ENCODE peak calls at places on chromosomes 7 and 10, in four cellular contexts. B is endothelial cell of umbilical vein; X is heart left ventricle; U is CD8-positive, alpha-beta T cell. G is an unnamed sample.

GRCh38 chr10:5619366-5620211 is 46.8 kb downstream of the ASB13 start:
- DNase-seq in B (peak; percentile 43), X (no peak), U (no peak), G (no peak)

GRCh38 chr7:90952649-90952991 is 311.6 kb upstream of the FZD1 start:
- DNase-seq in B (no peak), X (no peak), U (no peak), G (no peak)

GRCh38 chr7:42914009-42914725 is 2.3 kb upstream of the C7orf25 start:
- DNase-seq in B (peak; percentile 64), X (no peak), U (no peak), G (no peak)

GRCh38 chr10:97514344-97514743 is 15.6 kb downstream of the UBTD1 start:
- DNase-seq in B (no peak), X (peak; percentile 59), U (no peak), G (no peak)

GRCh38 chr10:16436367-16436757 is 448 bp upstream of the PTER start:
- DNase-seq in B (no peak), X (peak; percentile 32), U (no peak), G (no peak)

GRCh38 chr7:114087674-114088539 is 169.1 kb upstream of the PPP1R3A start:
- DNase-seq in B (peak; percentile 6), X (peak; percentile 37), U (no peak), G (no peak)

GRCh38 chr7:20306499-20306946 is 24.2 kb upstream of the ITGB8 start:
- DNase-seq in B (peak; percentile 90), X (no peak), U (no peak), G (peak; percentile 32)

GRCh38 chr7:106056513-106057203 is 55.5 kb downstream of the SYPL1 start:
- DNase-seq in B (peak; percentile 70), X (peak; percentile 68), U (peak; percentile 32), G (peak; percentile 53)

GRCh38 chr10:33539137-33539536 is 204.7 kb upstream of the NRP1 start:
- DNase-seq in B (no peak), X (no peak), U (no peak), G (no peak)

GRCh38 chr7:55557666-55558188 is 14.6 kb downstream of the VOPP1 start:
- DNase-seq in B (no peak), X (no peak), U (no peak), G (no peak)

GRCh38 chr10:132556994-132557441 is 19.4 kb downstream of the INPP5A start:
- DNase-seq in B (no peak), X (no peak), U (no peak), G (no peak)

GRCh38 chr7:34361663-34362250 is 296.3 kb upstream of the NPSR1 start:
- DNase-seq in B (no peak), X (no peak), U (no peak), G (no peak)

GRCh38 chr7:102978280-102978679 is 65.5 kb downstream of the LRRC17 start:
- DNase-seq in B (peak; percentile 31), X (peak; percentile 52), U (no peak), G (peak; percentile 84)

GRCh38 chr7:156074982-156075615 is 262.8 kb upstream of the SHH start:
- DNase-seq in B (no peak), X (no peak), U (no peak), G (no peak)

GRCh38 chr7:67625257-67625713 is 628.7 kb downstream of the TYW1 start:
- DNase-seq in B (no peak), X (peak; percentile 83), U (no peak), G (peak; percentile 24)

GRCh38 chr7:8827329-8827728 is 393.9 kb downstream of the NXPH1 start:
- DNase-seq in B (no peak), X (no peak), U (no peak), G (no peak)

GRCh38 chr7:158274996-158275395 is 312.6 kb downstream of the PTPRN2 start:
- DNase-seq in B (no peak), X (peak; percentile 20), U (no peak), G (no peak)

GRCh38 chr7:107850221-107850620 is 40.8 kb upstream of the DLD start:
- DNase-seq in B (no peak), X (no peak), U (no peak), G (no peak)

GRCh38 chr10:60353519-60354258 is 36.0 kb downstream of the ANK3 start:
- DNase-seq in B (no peak), X (peak; percentile 55), U (no peak), G (peak; percentile 88)

GRCh38 chr10:34464000-34464399 is 351.1 kb downstream of the PARD3 start:
- DNase-seq in B (no peak), X (no peak), U (no peak), G (no peak)

GRCh38 chr7:18495412-18496335 is at the start of gene HDAC9:
- DNase-seq in B (peak; percentile 63), X (peak; percentile 67), U (no peak), G (peak; percentile 51)

GRCh38 chr10:97213431-97213830 is 27.7 kb upstream of the SLIT1 start:
- DNase-seq in B (no peak), X (no peak), U (no peak), G (no peak)

GRCh38 chr10:45532501-45532900 is 140.1 kb downstream of the ZFAND4 start:
- DNase-seq in B (peak; percentile 4), X (no peak), U (no peak), G (no peak)

GRCh38 chr10:86693721-86694369 is 25.5 kb downstream of the LDB3 start:
- DNase-seq in B (peak; percentile 41), X (no peak), U (no peak), G (peak; percentile 41)

GRCh38 chr10:4234661-4235060 is 449.7 kb upstream of the KLF6 start:
- DNase-seq in B (no peak), X (no peak), U (peak; percentile 7), G (no peak)

GRCh38 chr10:21556527-21556926 is 22.5 kb downstream of the MLLT10 start:
- DNase-seq in B (no peak), X (no peak), U (no peak), G (no peak)

GRCh38 chr7:33986456-33986855 is 81.1 kb downstream of the BMPER start:
- DNase-seq in B (no peak), X (no peak), U (no peak), G (no peak)

GRCh38 chr7:113040849-113041248 is 45.8 kb downstream of the GPR85 start:
- DNase-seq in B (no peak), X (no peak), U (no peak), G (no peak)

GRCh38 chr10:79264942-79265341 is 82.3 kb upstream of the PPIF start:
- DNase-seq in B (no peak), X (peak; percentile 76), U (no peak), G (peak; percentile 70)

GRCh38 chr10:14325325-14325955 is 5.3 kb downstream of the FRMD4A start:
- DNase-seq in B (peak; percentile 35), X (no peak), U (no peak), G (peak; percentile 35)

GRCh38 chr10:61970182-61971015 is 68.9 kb downstream of the ARID5B start:
- DNase-seq in B (peak; percentile 73), X (no peak), U (no peak), G (no peak)

GRCh38 chr7:13532028-13532753 is 457.3 kb downstream of the ETV1 start:
- DNase-seq in B (no peak), X (no peak), U (no peak), G (no peak)

GRCh38 chr7:94907420-94908203 is at the start of gene PPP1R9A:
- DNase-seq in B (peak; percentile 23), X (peak; percentile 56), U (no peak), G (no peak)

GRCh38 chr10:97238855-97239254 is 53.1 kb upstream of the SLIT1 start:
- DNase-seq in B (no peak), X (no peak), U (no peak), G (no peak)

GRCh38 chr10:97445357-97445721 is 467 bp downstream of the EXOSC1 start:
- DNase-seq in B (no peak), X (no peak), U (no peak), G (no peak)

GRCh38 chr10:62763155-62763554 is 41.4 kb upstream of the ADO start:
- DNase-seq in B (no peak), X (peak; percentile 86), U (no peak), G (no peak)

GRCh38 chr7:46054290-46054689 is 133.2 kb upstream of the IGFBP3 start:
- DNase-seq in B (peak; percentile 70), X (peak; percentile 31), U (no peak), G (peak; percentile 1)
- TF ChIP-seq CTCF in B (no peak), X (no peak), U (no peak), G (no peak)

GRCh38 chr10:127932521-127933270 is 25.8 kb downstream of the PTPRE start:
- DNase-seq in B (no peak), X (no peak), U (no peak), G (no peak)

GRCh38 chr10:127926455-127926854 is 19.6 kb downstream of the PTPRE start:
- DNase-seq in B (peak; percentile 59), X (no peak), U (no peak), G (no peak)

GRCh38 chr10:127925471-127926207 is 18.7 kb downstream of the PTPRE start:
- DNase-seq in B (peak; percentile 17), X (no peak), U (no peak), G (no peak)

GRCh38 chr10:127923646-127924045 is 16.7 kb downstream of the PTPRE start:
- DNase-seq in B (no peak), X (no peak), U (no peak), G (no peak)

GRCh38 chr10:127928021-127928806 is 21.3 kb downstream of the PTPRE start:
- DNase-seq in B (peak; percentile 82), X (no peak), U (no peak), G (peak; percentile 82)
- H3K27ac ChIP-seq in B (peak overlapping the region; percentile 84), X (no peak overlapping the region), U (no peak overlapping the region), G (peak overlapping the region; percentile 66)

GRCh38 chr10:58513189-58514101 is 773 bp downstream of the BICC1 start:
- DNase-seq in B (peak; percentile 7), X (peak; percentile 71), U (no peak), G (peak; percentile 56)

GRCh38 chr10:58512470-58513188 is at the start of gene BICC1:
- DNase-seq in B (peak; percentile 28), X (peak; percentile 31), U (no peak), G (peak; percentile 31)

GRCh38 chr10:58515296-58515956 is 2.8 kb downstream of the BICC1 start:
- DNase-seq in B (no peak), X (no peak), U (no peak), G (no peak)

GRCh38 chr10:58514102-58514472 is 1.4 kb downstream of the BICC1 start:
- DNase-seq in B (no peak), X (no peak), U (no peak), G (no peak)

GRCh38 chr10:58511765-58512469 is 755 bp upstream of the BICC1 start:
- DNase-seq in B (no peak), X (peak; percentile 64), U (no peak), G (no peak)
- H3K27me3 ChIP-seq in B (peaks cover 16% of the 10 kb centered on the region), X (peaks cover 8% of the 10 kb centered on the region), U (peaks cover 9% of the 10 kb centered on the region), G (no peaks in the 10 kb centered on the region)

GRCh38 chr7:5424689-5425506 is 1.3 kb upstream of the TNRC18 start:
- DNase-seq in B (peak; percentile 61), X (peak; percentile 71), U (no peak), G (no peak)
- TF ChIP-seq CTCF in B (no peak), X (peak; percentile 17), U (no peak), G (no peak)

GRCh38 chr7:137904826-137905225 is 58.1 kb upstream of the DGKI start:
- DNase-seq in B (no peak), X (no peak), U (no peak), G (no peak)

GRCh38 chr7:137903382-137904169 is 56.8 kb upstream of the DGKI start:
- DNase-seq in B (peak; percentile 79), X (peak; percentile 46), U (peak; percentile 25), G (peak; percentile 69)

GRCh38 chr7:137895301-137896201 is 48.8 kb upstream of the DGKI start:
- DNase-seq in B (no peak), X (no peak), U (no peak), G (no peak)

GRCh38 chr7:137900137-137900536 is 53.4 kb upstream of the DGKI start:
- DNase-seq in B (no peak), X (no peak), U (no peak), G (no peak)

GRCh38 chr7:137898839-137899681 is 52.3 kb upstream of the DGKI start:
- DNase-seq in B (peak; percentile 73), X (peak; percentile 79), U (peak; percentile 44), G (peak; percentile 67)
- H3K27ac ChIP-seq in B (no peak overlapping the region), X (peak overlapping the region; percentile 44), U (no peak overlapping the region), G (peak overlapping the region; percentile 23)